ENCODE peak calls at places on chromosomes 16 and 17, in five cellular contexts. M is sigmoid colon; F is H9; G is adrenal gland; D is effector memory CD4-positive, alpha-beta T cell. B is an unnamed sample.

GRCh38 chr17:63847525-63848249 is 5.2 kb upstream of the SMARCD2 start:
- DNase-seq in D (no peak), F (no peak), M (peak), G (no peak), B (no peak)

GRCh38 chr16:13923703-13924298 is 3.8 kb downstream of the ERCC4 start:
- DNase-seq in M (no peak), D (no peak), G (no peak), F (no peak), B (no peak)

GRCh38 chr17:21674242-21674731 is 18.0 kb upstream of the KCNJ18 start:
- DNase-seq in F (peak), D (no peak), G (no peak), M (peak), B (no peak)

GRCh38 chr17:39677581-39678339 is 9.5 kb downstream of the PNMT start:
- DNase-seq in G (no peak), M (peak), D (no peak), F (no peak), B (peak)

GRCh38 chr16:74868501-74868900 is 93.9 kb upstream of the FA2H start:
- DNase-seq in D (no peak), G (no peak), M (no peak), F (no peak), B (no peak)

GRCh38 chr17:44915321-44915726 is at the start of gene GFAP:
- DNase-seq in D (no peak), M (no peak), F (no peak), G (no peak), B (no peak)

GRCh38 chr17:32854834-32855389 is 22.0 kb downstream of the MYO1D start:
- DNase-seq in F (no peak), D (no peak), M (no peak), G (no peak), B (no peak)

GRCh38 chr17:3015890-3016289 is 47.5 kb downstream of the OR1D5 start:
- DNase-seq in G (no peak), D (no peak), F (no peak), M (no peak), B (no peak)

GRCh38 chr17:82736511-82737185 is 1.2 kb downstream of the FN3K start:
- DNase-seq in F (no peak), M (no peak), D (no peak), G (no peak), B (no peak)

GRCh38 chr17:54900457-54901229 is at the start of gene TOM1L1:
- DNase-seq in G (peak), D (no peak), F (peak), M (peak), B (peak)

GRCh38 chr17:40317345-40317873 is 8.4 kb downstream of the RARA start:
- DNase-seq in M (peak), G (peak), F (peak), D (no peak), B (peak)

GRCh38 chr16:66030036-66030435 is 336.5 kb upstream of the CDH5 start:
- DNase-seq in F (no peak), G (peak), D (no peak), M (no peak), B (no peak)

GRCh38 chr16:2691491-2692248 is 9.3 kb downstream of the KCTD5 start:
- DNase-seq in F (no peak), M (no peak), G (peak), D (no peak), B (no peak)

GRCh38 chr17:40910441-40910841 is 25.4 kb upstream of the KRT20 start:
- DNase-seq in M (no peak), F (no peak), D (no peak), G (no peak), B (no peak)

GRCh38 chr17:78046923-78047322 is 81.6 kb downstream of the TMC6 start:
- DNase-seq in F (no peak), M (no peak), D (no peak), G (no peak), B (no peak)

GRCh38 chr17:29617125-29617480 is 5.6 kb downstream of the CORO6 start:
- DNase-seq in G (peak), D (peak), F (peak), M (peak), B (peak)

GRCh38 chr17:10477701-10478100 is 8.3 kb upstream of the MYH4 start:
- DNase-seq in M (no peak), F (no peak), G (no peak), D (no peak), B (no peak)

GRCh38 chr16:14955546-14956231 is 18.4 kb downstream of the NPIPA1 start:
- DNase-seq in F (no peak), D (no peak), G (peak), M (no peak), B (peak)

GRCh38 chr17:44922136-44922535 is 6.8 kb upstream of the GFAP start:
- DNase-seq in G (no peak), F (no peak), M (peak), D (no peak), B (no peak)

GRCh38 chr17:16407911-16408588 is 7.3 kb upstream of the TRPV2 start:
- DNase-seq in G (peak), D (no peak), M (peak), F (peak), B (peak)

GRCh38 chr16:72092832-72093447 is 480 bp downstream of the TXNL4B start:
- DNase-seq in F (no peak), D (no peak), M (no peak), G (no peak), B (no peak)

GRCh38 chr17:55580596-55581133 is 69.4 kb upstream of the SMIM36 start:
- DNase-seq in G (no peak), M (no peak), F (no peak), D (no peak), B (no peak)

GRCh38 chr17:61323696-61324539 is 75.7 kb upstream of the TBX2 start:
- DNase-seq in D (no peak), M (no peak), F (no peak), G (peak), B (no peak)

GRCh38 chr16:85583491-85584181 is 29.5 kb upstream of the GSE1 start:
- DNase-seq in D (no peak), F (no peak), M (no peak), G (no peak), B (no peak)

GRCh38 chr16:79776243-79776884 is 175.8 kb upstream of the MAF start:
- DNase-seq in F (peak), G (peak), M (peak), D (no peak), B (peak)

GRCh38 chr17:73960469-73960868 is 243.0 kb upstream of the RPL38 start:
- DNase-seq in G (no peak), M (no peak), F (no peak), D (no peak), B (no peak)

GRCh38 chr17:8484465-8484864 is 48.8 kb downstream of the NDEL1 start:
- DNase-seq in F (no peak), M (no peak), D (no peak), G (no peak), B (no peak)

GRCh38 chr17:57985675-57985974 is 2.4 kb downstream of the VEZF1 start:
- DNase-seq in F (no peak), D (no peak), G (no peak), M (no peak), B (no peak)

GRCh38 chr17:2874211-2874686 is 78.0 kb downstream of the RAP1GAP2 start:
- DNase-seq in D (no peak), G (no peak), M (no peak), F (peak), B (no peak)

GRCh38 chr17:28481081-28481571 is 7.7 kb downstream of the SLC13A2 start:
- DNase-seq in G (no peak), F (no peak), M (no peak), D (no peak), B (peak)

GRCh38 chr17:27543958-27544349 is 87.0 kb upstream of the LGALS9 start:
- DNase-seq in F (no peak), D (no peak), G (no peak), M (no peak), B (no peak)

GRCh38 chr16:59696495-59696894 is 962.4 kb upstream of the GOT2 start:
- DNase-seq in G (no peak), M (no peak), F (no peak), D (no peak), B (no peak)

GRCh38 chr16:11095935-11096334 is 151.6 kb downstream of the CLEC16A start:
- DNase-seq in M (peak), F (no peak), D (no peak), G (no peak), B (no peak)

GRCh38 chr16:11092788-11093577 is 148.6 kb downstream of the CLEC16A start:
- DNase-seq in G (no peak), F (no peak), M (no peak), D (no peak), B (peak)

GRCh38 chr16:11094838-11095565 is 150.6 kb downstream of the CLEC16A start:
- DNase-seq in D (no peak), M (no peak), F (no peak), G (no peak), B (peak)

GRCh38 chr16:11093578-11094074 is 149.3 kb downstream of the CLEC16A start:
- DNase-seq in M (peak), G (no peak), D (no peak), F (no peak), B (no peak)

DNA sequence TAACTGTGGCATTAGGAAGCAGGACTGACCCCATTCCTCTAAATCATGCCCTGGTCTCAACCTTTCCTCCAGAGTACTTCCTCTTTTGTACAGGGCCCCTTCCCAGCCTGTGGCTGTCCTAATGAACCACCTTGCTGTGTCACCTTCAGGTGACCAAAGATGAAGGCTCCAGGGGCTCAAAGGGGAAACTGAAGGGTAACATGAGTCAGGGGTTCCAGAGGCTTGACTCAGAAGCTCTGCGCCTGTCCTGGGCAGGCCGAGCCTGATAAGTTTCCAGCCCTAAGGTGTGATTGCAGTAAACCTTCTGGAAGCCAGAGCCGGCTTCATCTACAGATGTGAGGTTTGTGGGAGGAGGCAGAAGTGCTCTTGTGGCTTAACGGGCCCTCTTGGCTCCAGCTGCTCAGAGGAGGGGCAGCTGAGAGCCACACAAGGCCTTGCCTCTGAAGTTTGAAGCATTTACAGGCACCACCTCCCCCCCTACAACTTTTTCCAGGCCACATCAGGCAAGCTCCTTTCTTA is 149.8 kb downstream of the CLEC16A start:
- DNase-seq in F (no peak), M (peak), D (no peak), G (peak), B (peak)
- H3K27ac ChIP-seq in F (no peak), M (peak), D (no peak), G (peak), B (peak)

GRCh38 chr16:67183284-67183626 is 508 bp downstream of the MATCAP1 start:
- DNase-seq in M (no peak), G (no peak), F (no peak), D (no peak), B (no peak)
- H3K27ac ChIP-seq in M (peak), G (peak), F (no peak), D (peak), B (peak)

GRCh38 chr16:676565-677297 is 1.3 kb downstream of the RHBDL1 start:
- DNase-seq in D (no peak), M (no peak), F (no peak), G (no peak), B (no peak)
- H3K27ac ChIP-seq in D (no peak), M (no peak), F (no peak), G (no peak), B (no peak)

GRCh38 chr17:79952265-79952877 is 83.3 kb downstream of the TBC1D16 start:
- DNase-seq in F (no peak), D (no peak), G (peak), M (peak), B (no peak)
- H3K27ac ChIP-seq in F (no peak), D (no peak), G (no peak), M (peak), B (no peak)

GRCh38 chr16:19690196-19690595 is 27.8 kb downstream of the KNOP1 start:
- DNase-seq in G (peak), M (no peak), F (no peak), D (no peak), B (no peak)
- H3K27ac ChIP-seq in G (peak), M (no peak), F (no peak), D (no peak), B (peak)

DNA sequence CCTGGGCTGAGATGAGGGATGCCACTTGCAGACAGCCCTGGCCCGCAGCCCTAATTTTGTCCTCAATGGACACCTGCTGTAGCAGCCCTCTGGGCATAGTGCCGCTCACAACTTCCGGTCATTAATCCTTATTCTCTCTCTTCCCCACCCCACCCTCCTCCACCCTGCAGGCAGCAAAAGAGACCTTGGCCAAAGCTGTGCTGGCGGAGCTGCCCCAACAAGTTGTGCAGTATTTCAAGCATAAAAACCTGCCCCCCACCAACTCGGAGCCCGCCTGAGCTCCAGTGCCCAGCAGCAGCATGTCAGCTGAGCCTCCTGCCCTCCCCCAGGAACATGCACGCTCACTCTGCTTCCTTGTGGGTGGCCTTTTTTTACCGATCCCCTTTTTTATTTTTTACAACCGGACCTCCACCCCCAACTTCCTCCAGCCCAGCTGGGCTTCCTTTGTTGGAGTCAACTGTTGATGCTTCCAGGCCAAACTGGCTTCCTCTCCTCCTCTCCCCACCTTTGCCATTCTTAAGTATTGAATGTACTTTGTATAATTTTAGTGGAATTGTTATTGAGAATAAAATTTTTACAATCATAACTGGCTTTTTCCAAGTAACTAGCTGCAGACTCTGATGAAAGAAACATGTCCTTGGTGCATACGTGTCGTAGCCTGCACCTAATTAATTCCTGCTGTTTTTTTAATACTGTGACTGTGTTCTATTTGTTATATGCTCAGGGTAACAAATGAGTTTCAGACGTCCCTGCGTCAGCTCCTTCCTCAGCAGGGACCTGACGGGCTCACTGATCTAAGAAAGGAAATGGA is 38.3 kb downstream of the PSME3IP1 start:
- DNase-seq in M (peak), F (peak), D (no peak), G (peak), B (peak)
- H3K27ac ChIP-seq in M (peak), F (no peak), D (no peak), G (peak), B (no peak)

GRCh38 chr16:90023078-90023447 is 3.8 kb upstream of the DBNDD1 start:
- DNase-seq in F (no peak), M (no peak), D (no peak), G (no peak), B (peak)
- H3K27ac ChIP-seq in F (no peak), M (peak), D (no peak), G (peak), B (peak)

GRCh38 chr17:19311016-19311415 is 51.5 kb downstream of the B9D1 start:
- DNase-seq in G (peak), D (no peak), M (peak), F (no peak), B (no peak)

GRCh38 chr17:19313066-19313745 is 49.3 kb downstream of the B9D1 start:
- DNase-seq in D (no peak), F (no peak), G (peak), M (peak), B (no peak)

GRCh38 chr17:19312406-19312805 is 50.1 kb downstream of the B9D1 start:
- DNase-seq in D (no peak), F (no peak), G (peak), M (peak), B (no peak)

GRCh38 chr17:19310151-19310550 is 52.4 kb downstream of the B9D1 start:
- DNase-seq in M (peak), D (no peak), F (no peak), G (peak), B (no peak)

GRCh38 chr17:19311421-19312215 is 50.9 kb downstream of the B9D1 start:
- DNase-seq in M (peak), F (no peak), G (peak), D (no peak), B (no peak)
- H3K27ac ChIP-seq in M (no peak), F (no peak), G (peak), D (no peak), B (no peak)

GRCh38 chr17:81228420-81228819 is 5.7 kb upstream of the CEP131 start:
- DNase-seq in D (no peak), G (no peak), M (no peak), F (no peak), B (no peak)
- H3K27ac ChIP-seq in D (no peak), G (no peak), M (no peak), F (no peak), B (no peak)

DNA sequence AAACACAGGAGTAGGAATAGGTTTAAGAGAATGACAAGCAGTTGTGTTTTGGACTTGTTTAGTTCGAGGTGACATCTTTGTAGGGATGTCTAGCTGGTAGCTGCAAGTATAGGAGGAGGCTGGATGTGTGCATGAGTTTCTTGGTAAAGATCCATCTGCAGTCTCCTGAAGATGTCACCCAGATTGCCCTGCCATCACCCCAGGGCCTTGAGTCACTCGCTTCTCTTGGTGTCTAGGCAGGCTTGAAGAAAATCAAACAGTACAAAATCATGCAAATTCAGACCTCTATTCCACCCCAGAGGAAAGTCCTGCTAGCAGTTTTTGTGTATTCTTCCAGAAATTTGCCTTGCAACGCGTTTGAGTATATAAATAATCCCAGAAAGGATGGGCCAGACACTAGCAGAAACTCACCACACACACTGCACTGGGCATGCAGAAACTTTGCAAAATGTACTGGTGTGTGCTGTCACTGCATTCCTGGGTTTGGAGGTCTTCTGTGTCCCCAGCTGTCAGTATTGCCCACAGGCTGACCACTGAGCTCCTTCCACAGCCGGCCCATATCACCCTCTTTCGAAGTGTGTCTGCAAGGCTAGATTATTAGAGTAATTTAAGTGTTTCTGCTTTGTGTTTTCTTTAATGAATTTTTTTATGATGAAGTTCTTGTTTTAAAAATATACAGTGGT is 51.5 kb downstream of the TENT4B start:
- DNase-seq in G (no peak), M (no peak), D (no peak), F (no peak), B (no peak)
- H3K27ac ChIP-seq in G (peak), M (peak), D (no peak), F (no peak), B (no peak)

B was measured in thyroid gland.